ENCODE peak calls at places on chromosomes 7 and 10, in five cellular contexts. B is PC-9, E is globus pallidus, V is A549, H is GM12892. O is an unnamed sample.

GRCh38 chr7:134752006-134752760 is 27.3 kb upstream of the CALD1 start:
- DNase-seq in B (no peak), E (no peak), V (no peak), H (no peak), O (no peak)

GRCh38 chr7:117135553-117135891 is 182.2 kb downstream of the ST7 start:
- DNase-seq in B (no peak), E (no peak), V (no peak), H (no peak), O (no peak)

GRCh38 chr10:133359554-133359971 is 1.7 kb upstream of the FUOM start:
- DNase-seq in B (peak), E (no peak), V (no peak), H (no peak), O (no peak)

GRCh38 chr7:147547252-147547897 is 1043.2 kb upstream of the C7orf33 start:
- DNase-seq in B (peak), E (peak), V (no peak), H (no peak), O (peak)

GRCh38 chr7:151115836-151116418 is 29.7 kb downstream of the AGAP3 start:
- DNase-seq in B (peak), E (no peak), V (no peak), H (no peak), O (peak)

GRCh38 chr10:123480344-123480743 is 185.8 kb upstream of the GPR26 start:
- DNase-seq in B (no peak), E (no peak), V (no peak), H (no peak), O (no peak)

GRCh38 chr7:130387628-130388403 is 7.5 kb downstream of the CPA1 start:
- DNase-seq in B (no peak), E (no peak), V (no peak), H (no peak), O (no peak)

GRCh38 chr10:33334170-33334838 is at the start of gene NRP1:
- DNase-seq in B (peak), E (no peak), V (no peak), H (peak), O (no peak)

GRCh38 chr7:123327661-123328060 is 127.9 kb upstream of the SLC13A1 start:
- DNase-seq in B (no peak), E (no peak), V (no peak), H (no peak), O (no peak)

GRCh38 chr10:116961305-116962251 is 43.4 kb downstream of the SHTN1 start:
- DNase-seq in B (no peak), E (peak), V (no peak), H (no peak), O (no peak)

GRCh38 chr7:95549818-95550529 is 46.3 kb downstream of the PDK4 start:
- DNase-seq in B (peak), E (peak), V (peak), H (no peak), O (peak)

GRCh38 chr7:105345003-105345402 is 43.7 kb downstream of the SRPK2 start:
- DNase-seq in B (no peak), E (no peak), V (no peak), H (no peak), O (no peak)

GRCh38 chr7:142711722-142712616 is 37.3 kb upstream of the PRSS1 start:
- DNase-seq in B (no peak), E (no peak), V (peak), H (no peak), O (no peak)

GRCh38 chr7:96720843-96721242 is 11.2 kb upstream of the SEM1 start:
- DNase-seq in B (peak), E (no peak), V (no peak), H (no peak), O (no peak)

GRCh38 chr10:51176976-51177690 is 102.8 kb downstream of the PRKG1 start:
- DNase-seq in B (no peak), E (no peak), V (no peak), H (no peak), O (no peak)

GRCh38 chr7:108147031-108147563 is 16.9 kb upstream of the LAMB4 start:
- DNase-seq in B (no peak), E (no peak), V (no peak), H (no peak), O (no peak)

GRCh38 chr7:151008511-151009323 is 15.6 kb downstream of the ATG9B start:
- DNase-seq in B (no peak), E (no peak), V (peak), H (peak), O (peak)

GRCh38 chr7:105920766-105921165 is 42.3 kb upstream of the CDHR3 start:
- DNase-seq in B (no peak), E (no peak), V (no peak), H (no peak), O (no peak)

GRCh38 chr10:98492763-98493162 is 46.0 kb upstream of the HPS1 start:
- DNase-seq in B (no peak), E (no peak), V (no peak), H (no peak), O (no peak)

GRCh38 chr7:107563761-107564552 is at the start of the genes COG5 and DUS4L:
- DNase-seq in B (peak), E (peak), V (peak), H (peak), O (peak)

GRCh38 chr10:27504897-27505457 is 873 bp downstream of the RAB18 start:
- DNase-seq in B (no peak), E (peak), V (no peak), H (no peak), O (no peak)

GRCh38 chr10:79166741-79167140 is 98.0 kb downstream of the ZMIZ1 start:
- DNase-seq in B (no peak), E (no peak), V (no peak), H (no peak), O (no peak)

GRCh38 chr10:42975005-42975493 is 101.8 kb upstream of the RET start:
- DNase-seq in B (no peak), E (no peak), V (no peak), H (no peak), O (no peak)

GRCh38 chr7:36600869-36601530 is 123.3 kb downstream of the AOAH start:
- DNase-seq in B (no peak), E (peak), V (peak), H (no peak), O (no peak)

GRCh38 chr7:7216279-7216678 is 33.9 kb downstream of the C1GALT1 start:
- DNase-seq in B (no peak), E (no peak), V (no peak), H (no peak), O (no peak)

GRCh38 chr10:63192826-63193225 is 59.7 kb downstream of the NRBF2 start:
- DNase-seq in B (no peak), E (no peak), V (no peak), H (no peak), O (no peak)

GRCh38 chr7:73903321-73904218 is 42.6 kb downstream of the TMEM270 start:
- DNase-seq in B (no peak), E (no peak), V (no peak), H (no peak), O (no peak)

GRCh38 chr10:104293021-104293420 is 24.0 kb downstream of the GSTO2 start:
- DNase-seq in B (no peak), E (no peak), V (no peak), H (no peak), O (no peak)

GRCh38 chr7:80047856-80048459 is 86.7 kb upstream of the GNAI1 start:
- DNase-seq in B (no peak), E (no peak), V (peak), H (no peak), O (no peak)

GRCh38 chr7:134699871-134700270 is 53.2 kb downstream of the BPGM start:
- DNase-seq in B (no peak), E (no peak), V (no peak), H (no peak), O (no peak)

GRCh38 chr10:62900829-62901571 is 84.8 kb upstream of the EGR2 start:
- DNase-seq in B (no peak), E (no peak), V (no peak), H (no peak), O (no peak)

GRCh38 chr7:54981913-54982312 is 36.9 kb upstream of the EGFR start:
- DNase-seq in B (no peak), E (no peak), V (no peak), H (no peak), O (no peak)

GRCh38 chr7:18610331-18610948 is 114.9 kb downstream of the HDAC9 start:
- DNase-seq in B (peak), E (peak), V (no peak), H (no peak), O (no peak)

GRCh38 chr7:151745090-151745638 is 131.8 kb downstream of the PRKAG2 start:
- DNase-seq in B (peak), E (no peak), V (peak), H (no peak), O (peak)

GRCh38 chr7:65951837-65952578 is 30.0 kb downstream of the GUSB start:
- DNase-seq in B (no peak), E (no peak), V (no peak), H (no peak), O (peak)

GRCh38 chr7:115087437-115087836 is 165.5 kb downstream of the MDFIC start:
- DNase-seq in B (peak), E (no peak), V (no peak), H (no peak), O (peak)

GRCh38 chr7:139730746-139731612 is 46.8 kb downstream of the HIPK2 start:
- DNase-seq in B (no peak), E (no peak), V (no peak), H (no peak), O (no peak)

GRCh38 chr10:132575320-132576201 is 38.0 kb downstream of the INPP5A start:
- DNase-seq in B (peak), E (peak), V (no peak), H (no peak), O (no peak)